ENCODE peak calls at places on chromosomes 3 and 15, in eight cellular contexts. D is LoVo; R is psoas muscle; N is endothelial cell; S is stimulated activated CD4-positive, alpha-beta T cell treated with anti-CD3 and anti-CD28 coated beads, Interleukin-1b, Interleukin-23, amount 100 ng/mL, for 4 hours; Q is stimulated activated naive CD8-positive, alpha-beta T cell treated with anti-CD3 and anti-CD28 coated beads, Interleukin-15, Interleukin-2, amounts not matched to agents 100 U/mL and 50 U/mL, for 24 hours; K is activated T-helper 2 cell treated with anti-CD3 and anti-CD28 coated beads, Interferon-gamma antibody, Interleukin-2, Interleukin-4, amounts not matched to agents 10 μg/mL and 5 μg/mL and 100 μg/mL, durations not matched to agents 14 hours and 24 hours and 36 hours; M is KG1. E is an unnamed sample.

GRCh38 chr15:63243776-63244175 is 33.6 kb upstream of the APH1B start:
- DNase-seq in M (no peak), R (no peak), D (no peak), Q (no peak), K (no peak), N (no peak), S (no peak), E (no peak)

GRCh38 chr3:157040456-157040855 is 119.5 kb downstream of the CCNL1 start:
- DNase-seq in S (no peak), Q (no peak), M (no peak), K (no peak), N (no peak), R (no peak), D (no peak), E (no peak)

GRCh38 chr15:31393441-31394091 is 66.9 kb downstream of the KLF13 start:
- DNase-seq in N (no peak), M (no peak), Q (no peak), S (no peak), K (no peak), R (no peak), D (no peak), E (no peak)

GRCh38 chr3:150005243-150006102 is 34.8 kb upstream of the PFN2 start:
- DNase-seq in S (no peak), K (no peak), Q (no peak), N (no peak), M (no peak), D (no peak), R (no peak), E (no peak)

GRCh38 chr15:67973846-67974245 is 80.3 kb upstream of the PIAS1 start:
- DNase-seq in S (no peak), R (no peak), K (no peak), N (no peak), D (no peak), M (no peak), Q (no peak), E (no peak)

GRCh38 chr3:121757087-121757811 is 7.7 kb upstream of the GOLGB1 start:
- DNase-seq in M (no peak), R (no peak), K (no peak), Q (no peak), N (no peak), S (no peak), D (no peak), E (no peak)

GRCh38 chr3:27568393-27568792 is 84.2 kb upstream of the SLC4A7 start:
- DNase-seq in R (peak; percentile 58), Q (no peak), S (no peak), K (no peak), M (no peak), D (no peak), N (no peak), E (no peak)

GRCh38 chr3:185653949-185654757 is 68.1 kb downstream of the SENP2 start:
- DNase-seq in Q (no peak), S (no peak), N (no peak), R (no peak), K (no peak), D (no peak), M (no peak), E (no peak)

GRCh38 chr3:196650740-196651311 is 11.3 kb downstream of the NRROS start:
- DNase-seq in Q (no peak), M (no peak), D (peak; percentile 48), R (no peak), S (no peak), N (no peak), K (no peak), E (no peak)

GRCh38 chr3:115448856-115449255 is 174.5 kb upstream of the GAP43 start:
- DNase-seq in D (no peak), Q (no peak), M (no peak), S (no peak), N (no peak), K (no peak), R (no peak), E (no peak)

GRCh38 chr15:86284630-86285029 is 205.0 kb downstream of the AGBL1 start:
- DNase-seq in S (no peak), K (no peak), M (no peak), N (no peak), Q (no peak), R (no peak), D (no peak), E (no peak)

GRCh38 chr3:122942937-122943827 is 84.4 kb downstream of the SEMA5B start:
- DNase-seq in K (peak; percentile 15), Q (peak; percentile 58), M (no peak), D (peak; percentile 58), S (peak; percentile 15), R (peak; percentile 72), N (peak; percentile 95), E (no peak)

GRCh38 chr15:56619881-56620280 is 113.4 kb downstream of the ZNF280D start:
- DNase-seq in S (no peak), M (no peak), R (no peak), D (no peak), K (no peak), N (no peak), Q (no peak), E (no peak)

GRCh38 chr3:172129868-172130751 is 90.7 kb downstream of the FNDC3B start:
- DNase-seq in M (peak; percentile 48), D (peak; percentile 90), S (no peak), K (peak; percentile 36), N (no peak), R (peak; percentile 96), Q (peak; percentile 69), E (peak; percentile 57)

GRCh38 chr3:147113293-147114045 is 292.9 kb downstream of the ZIC4 start:
- DNase-seq in K (no peak), M (no peak), D (peak; percentile 2), Q (no peak), R (no peak), N (no peak), S (no peak), E (no peak)

GRCh38 chr15:29596266-29596665 is 226.0 kb downstream of the TJP1 start:
- DNase-seq in N (no peak), K (no peak), M (no peak), D (no peak), Q (no peak), R (no peak), S (no peak), E (no peak)